ENCODE peak calls at places on chromosomes 12 and 14, in nine cellular contexts. V is foreskin fibroblast, P is cardiac fibroblast, E is IMR-90, J is lower leg skin, S is Caco-2, G is GM23338, K is A549, B is mucosa of descending colon. A is an unnamed sample.

GRCh38 chr12:84696281-84696680 is 216.3 kb downstream of the SLC6A15 start:
- DNase-seq in V (no peak), E (no peak), K (no peak), P (no peak), B (no peak), J (no peak), G (no peak), S (no peak), A (peak)

GRCh38 chr14:88198441-88198840 is 124.6 kb downstream of the KCNK10 start:
- DNase-seq in J (no peak), K (no peak), P (no peak), G (no peak), B (no peak), V (no peak), S (no peak), E (no peak), A (no peak)

GRCh38 chr14:52596320-52596719 is 43.7 kb downstream of the GPR137C start:
- DNase-seq in K (no peak), P (no peak), E (no peak), G (peak), S (no peak), B (no peak), V (no peak), J (no peak), A (no peak)

GRCh38 chr12:131607658-131608447 is 103.0 kb upstream of the SFSWAP start:
- DNase-seq in E (no peak), K (no peak), P (no peak), S (no peak), J (no peak), V (no peak), G (no peak), B (peak), A (no peak)

GRCh38 chr14:22653012-22653621 is 9.0 kb upstream of the OR6J1 start:
- DNase-seq in S (peak), V (peak), B (peak), K (peak), G (peak), P (peak), J (peak), E (peak), A (peak)

GRCh38 chr12:80513211-80513610 is 69.2 kb downstream of the PTPRQ start:
- DNase-seq in S (no peak), J (no peak), V (no peak), E (no peak), P (no peak), G (peak), B (no peak), K (no peak), A (no peak)

GRCh38 chr14:78088941-78089340 is 81.2 kb upstream of the NRXN3 start:
- DNase-seq in P (no peak), J (no peak), E (no peak), B (no peak), K (no peak), V (no peak), G (peak), S (no peak), A (no peak)

GRCh38 chr12:15679146-15679545 is 110.0 kb downstream of the EPS8 start:
- DNase-seq in K (no peak), J (no peak), V (peak), P (peak), B (no peak), G (no peak), E (peak), S (no peak), A (peak)

GRCh38 chr12:21912318-21912717 is 28.9 kb downstream of the ABCC9 start:
- DNase-seq in V (peak), G (no peak), K (no peak), S (no peak), B (no peak), P (peak), E (peak), J (no peak), A (peak)

DNA sequence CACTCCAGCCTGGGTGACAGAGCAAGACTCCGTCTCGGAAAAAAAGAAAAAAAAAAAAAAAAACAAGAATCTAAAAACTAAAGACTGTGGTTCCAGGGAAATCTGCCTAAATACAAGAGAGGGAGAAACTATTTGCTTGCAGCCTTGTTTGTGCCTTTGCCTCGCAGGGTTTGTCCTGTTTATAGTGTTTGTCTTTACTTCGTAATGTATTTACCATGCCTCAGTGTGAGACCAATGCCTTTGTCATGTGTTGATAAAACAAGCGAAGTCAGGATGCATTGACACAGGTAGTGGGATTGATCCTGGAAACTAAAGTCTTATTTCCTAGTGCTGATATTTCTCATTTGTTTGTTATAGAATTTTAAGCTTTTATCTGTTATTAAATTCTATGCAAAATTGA is 199.0 kb downstream of the EXOC5 start:
- DNase-seq in J (no peak), G (no peak), E (no peak), S (no peak), K (no peak), V (no peak), B (no peak), P (no peak), A (no peak)
- TF ChIP-seq CTCF in J (no peak), G (no peak), E (no peak), S (no peak), K (no peak), V (no peak), B (no peak), P (no peak), A (no peak)

GRCh38 chr14:34537677-34538009 is 1.9 kb downstream of the EAPP start:
- DNase-seq in P (no peak), E (no peak), S (no peak), J (no peak), V (no peak), B (no peak), K (no peak), G (no peak), A (no peak)

GRCh38 chr14:34539407-34540180 is at the start of gene EAPP:
- DNase-seq in G (peak), K (peak), P (peak), J (peak), E (peak), S (peak), B (peak), V (peak), A (peak)

GRCh38 chr14:34538871-34539406 is 562 bp downstream of the EAPP start:
- DNase-seq in V (no peak), E (no peak), S (no peak), P (no peak), J (no peak), B (no peak), G (no peak), K (no peak), A (peak)

DNA sequence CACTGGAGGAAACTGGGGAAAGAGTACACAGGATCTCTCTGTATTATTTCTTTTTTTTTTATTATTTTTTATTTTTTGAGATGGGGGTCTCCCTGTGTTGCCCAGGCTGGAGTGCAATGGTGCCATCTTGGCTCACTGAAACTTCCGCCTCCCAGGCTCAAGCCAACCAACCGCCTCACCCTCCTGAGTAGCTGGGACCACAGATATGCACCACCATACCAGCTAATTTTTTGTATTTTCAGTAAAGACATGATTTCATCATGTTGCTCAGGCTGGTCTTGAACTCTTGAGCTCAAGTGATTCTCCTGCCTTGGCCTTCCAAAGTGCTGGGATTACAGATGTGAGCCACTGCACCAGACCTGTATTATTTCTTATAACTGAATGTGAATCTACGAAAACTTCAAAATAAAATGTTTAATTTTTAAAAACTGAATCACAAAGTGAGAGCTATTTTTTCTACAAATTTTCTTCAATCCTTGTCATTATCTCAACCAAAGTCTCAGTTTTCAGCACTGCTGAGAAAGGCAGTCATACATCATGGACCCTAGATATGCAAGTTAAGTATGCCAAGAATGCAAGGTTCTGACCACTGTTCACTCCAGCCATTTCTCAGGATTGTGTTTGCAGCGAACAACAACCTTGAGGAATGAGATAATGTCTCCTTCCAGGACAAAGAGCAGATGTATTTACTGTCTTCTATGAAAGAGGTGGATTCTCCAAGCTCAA is 2.4 kb downstream of the EAPP start:
- DNase-seq in K (no peak), P (peak), B (no peak), S (no peak), J (no peak), V (no peak), E (peak), G (no peak), A (peak)
- H3K4me3 ChIP-seq in K (no peak), P (no peak), B (no peak), S (no peak), J (no peak), V (no peak), E (no peak), G (no peak), A (peak)

GRCh38 chr12:56751712-56752598 is at the start of gene PRIM1:
- DNase-seq in J (peak), B (peak), V (peak), E (peak), G (peak), S (peak), K (peak), P (peak), A (peak)
- TF ChIP-seq CTCF in J (no peak), B (no peak), V (no peak), E (no peak), G (no peak), S (no peak), K (no peak), P (peak), A (peak)

GRCh38 chr12:12561305-12562015 is 1.2 kb downstream of the DUSP16 start:
- DNase-seq in J (peak), K (no peak), V (peak), G (peak), E (peak), S (peak), P (peak), B (peak), A (peak)

GRCh38 chr12:12559699-12560296 is 2.9 kb downstream of the DUSP16 start:
- DNase-seq in S (no peak), P (no peak), B (no peak), V (no peak), G (no peak), E (no peak), J (no peak), K (no peak), A (no peak)

GRCh38 chr12:12562585-12563245 is at the start of gene DUSP16:
- DNase-seq in K (peak), B (peak), S (peak), V (peak), J (peak), G (peak), E (peak), P (peak), A (peak)

GRCh38 chr12:12562016-12562483 is 613 bp downstream of the DUSP16 start:
- DNase-seq in E (peak), P (peak), J (peak), V (peak), B (peak), S (peak), K (no peak), G (peak), A (peak)

GRCh38 chr12:12560587-12561304 is 1.9 kb downstream of the DUSP16 start:
- DNase-seq in S (peak), B (peak), E (peak), J (peak), V (peak), P (peak), K (peak), G (peak), A (peak)
- H3K4me3 ChIP-seq in S (peak), B (peak), E (peak), J (peak), V (peak), P (peak), K (peak), G (peak), A (peak)